ENCODE peak calls at places on chromosomes 5 and 9, in five cellular contexts. One of them, this sample, is unnamed.

GRCh38 chr5:173917788-173918786 is 29.9 kb downstream of the CPEB4 start:
- DNase-seq in CD8-positive, alpha-beta T cell: peak; percentile 56
- DNase-seq in SK-N-MC: peak; percentile 94
- DNase-seq in tibial nerve: no peak
- DNase-seq in GM23338: peak; percentile 88
- DNase-seq in this sample: peak; percentile 30

GRCh38 chr9:106697390-106697789 is 165.6 kb upstream of the ZNF462 start:
- DNase-seq in tibial nerve: no peak
- DNase-seq in CD8-positive, alpha-beta T cell: no peak
- DNase-seq in SK-N-MC: no peak
- DNase-seq in GM23338: peak; percentile 5
- DNase-seq in this sample: no peak

GRCh38 chr9:88957526-88957925 is 33.7 kb upstream of the S1PR3 start:
- DNase-seq in GM23338: no peak
- DNase-seq in tibial nerve: no peak
- DNase-seq in SK-N-MC: no peak
- DNase-seq in CD8-positive, alpha-beta T cell: no peak
- DNase-seq in this sample: no peak

GRCh38 chr5:91101777-91102379 is 281.2 kb downstream of the ARRDC3 start:
- DNase-seq in SK-N-MC: peak; percentile 81
- DNase-seq in GM23338: peak; percentile 91
- DNase-seq in CD8-positive, alpha-beta T cell: peak; percentile 46
- DNase-seq in tibial nerve: peak; percentile 56
- DNase-seq in this sample: peak; percentile 35

GRCh38 chr9:127158995-127159801 is 36.8 kb upstream of the ANGPTL2 start:
- DNase-seq in GM23338: peak; percentile 70
- DNase-seq in SK-N-MC: no peak
- DNase-seq in tibial nerve: peak; percentile 57
- DNase-seq in CD8-positive, alpha-beta T cell: no peak
- DNase-seq in this sample: peak; percentile 80

GRCh38 chr9:101758300-101758930 is 20.0 kb upstream of the GRIN3A start:
- DNase-seq in SK-N-MC: no peak
- DNase-seq in CD8-positive, alpha-beta T cell: no peak
- DNase-seq in tibial nerve: no peak
- DNase-seq in GM23338: no peak
- DNase-seq in this sample: no peak

GRCh38 chr5:135443329-135443960 is 3.7 kb downstream of the DCANP1 start:
- DNase-seq in SK-N-MC: no peak
- DNase-seq in GM23338: no peak
- DNase-seq in CD8-positive, alpha-beta T cell: no peak
- DNase-seq in tibial nerve: no peak
- DNase-seq in this sample: no peak

GRCh38 chr5:137206030-137206715 is 293.0 kb downstream of the SPOCK1 start:
- DNase-seq in SK-N-MC: no peak
- DNase-seq in GM23338: no peak
- DNase-seq in tibial nerve: no peak
- DNase-seq in CD8-positive, alpha-beta T cell: no peak
- DNase-seq in this sample: no peak

GRCh38 chr9:124553738-124554137 is 46.5 kb upstream of the NR5A1 start:
- DNase-seq in GM23338: no peak
- DNase-seq in tibial nerve: no peak
- DNase-seq in CD8-positive, alpha-beta T cell: no peak
- DNase-seq in SK-N-MC: no peak
- DNase-seq in this sample: no peak

GRCh38 chr5:132209131-132209530 is 18.5 kb downstream of the P4HA2 start:
- DNase-seq in tibial nerve: no peak
- DNase-seq in SK-N-MC: no peak
- DNase-seq in GM23338: no peak
- DNase-seq in CD8-positive, alpha-beta T cell: no peak
- DNase-seq in this sample: no peak

GRCh38 chr9:96644137-96644536 is 11.0 kb downstream of the PRXL2C start:
- DNase-seq in CD8-positive, alpha-beta T cell: no peak
- DNase-seq in SK-N-MC: no peak
- DNase-seq in GM23338: no peak
- DNase-seq in tibial nerve: no peak
- DNase-seq in this sample: no peak

GRCh38 chr5:179405426-179406030 is 60.3 kb upstream of the ADAMTS2 start:
- DNase-seq in CD8-positive, alpha-beta T cell: no peak
- DNase-seq in GM23338: no peak
- DNase-seq in tibial nerve: no peak
- DNase-seq in SK-N-MC: no peak
- DNase-seq in this sample: no peak

GRCh38 chr5:97094579-97095317 is 47.7 kb downstream of the LIX1 start:
- DNase-seq in SK-N-MC: no peak
- DNase-seq in tibial nerve: no peak
- DNase-seq in CD8-positive, alpha-beta T cell: no peak
- DNase-seq in GM23338: no peak
- DNase-seq in this sample: no peak

GRCh38 chr9:82081507-82081906 is 92.9 kb downstream of the SPATA31D1 start:
- DNase-seq in tibial nerve: no peak
- DNase-seq in CD8-positive, alpha-beta T cell: no peak
- DNase-seq in SK-N-MC: no peak
- DNase-seq in GM23338: no peak
- DNase-seq in this sample: no peak

GRCh38 chr5:113652161-113652560 is 138.7 kb downstream of the YTHDC2 start:
- DNase-seq in SK-N-MC: no peak
- DNase-seq in GM23338: no peak
- DNase-seq in tibial nerve: no peak
- DNase-seq in CD8-positive, alpha-beta T cell: no peak
- DNase-seq in this sample: no peak

GRCh38 chr9:134858051-134858841 is 22.4 kb upstream of the FCN2 start:
- DNase-seq in CD8-positive, alpha-beta T cell: no peak
- DNase-seq in GM23338: no peak
- DNase-seq in SK-N-MC: no peak
- DNase-seq in tibial nerve: no peak
- DNase-seq in this sample: no peak

GRCh38 chr5:125411163-125412050 is 665.0 kb upstream of the ZNF608 start:
- DNase-seq in tibial nerve: peak; percentile 13
- DNase-seq in GM23338: peak; percentile 33
- DNase-seq in CD8-positive, alpha-beta T cell: no peak
- DNase-seq in SK-N-MC: no peak
- DNase-seq in this sample: no peak

GRCh38 chr9:25225938-25226760 is 452.1 kb downstream of the TUSC1 start:
- DNase-seq in SK-N-MC: no peak
- DNase-seq in GM23338: no peak
- DNase-seq in CD8-positive, alpha-beta T cell: no peak
- DNase-seq in tibial nerve: no peak
- DNase-seq in this sample: no peak

GRCh38 chr9:136689108-136689460 is 1.8 kb upstream of the AGPAT2 start:
- DNase-seq in GM23338: no peak
- DNase-seq in SK-N-MC: no peak
- DNase-seq in CD8-positive, alpha-beta T cell: no peak
- DNase-seq in tibial nerve: no peak
- DNase-seq in this sample: no peak

GRCh38 chr5:40877371-40877988 is 31.8 kb upstream of the C7 start:
- DNase-seq in SK-N-MC: no peak
- DNase-seq in GM23338: no peak
- DNase-seq in CD8-positive, alpha-beta T cell: no peak
- DNase-seq in tibial nerve: no peak
- DNase-seq in this sample: no peak

GRCh38 chr5:178246736-178247135 is 14.1 kb upstream of the PHYKPL start:
- DNase-seq in SK-N-MC: no peak
- DNase-seq in tibial nerve: no peak
- DNase-seq in CD8-positive, alpha-beta T cell: no peak
- DNase-seq in GM23338: no peak
- DNase-seq in this sample: no peak

GRCh38 chr9:107948086-107948485 is 458.5 kb upstream of the KLF4 start:
- DNase-seq in CD8-positive, alpha-beta T cell: no peak
- DNase-seq in tibial nerve: no peak
- DNase-seq in GM23338: no peak
- DNase-seq in SK-N-MC: no peak
- DNase-seq in this sample: no peak

GRCh38 chr5:76691470-76692273 is 24.3 kb upstream of the F2R start:
- DNase-seq in tibial nerve: no peak
- DNase-seq in CD8-positive, alpha-beta T cell: no peak
- DNase-seq in SK-N-MC: no peak
- DNase-seq in GM23338: no peak
- DNase-seq in this sample: no peak

GRCh38 chr5:100595152-100595811 is 60.1 kb downstream of the FAM174A start:
- DNase-seq in CD8-positive, alpha-beta T cell: no peak
- DNase-seq in SK-N-MC: no peak
- DNase-seq in tibial nerve: no peak
- DNase-seq in GM23338: no peak
- DNase-seq in this sample: no peak

GRCh38 chr5:112576298-112576925 is 157.3 kb upstream of the EPB41L4A start:
- DNase-seq in GM23338: no peak
- DNase-seq in tibial nerve: no peak
- DNase-seq in SK-N-MC: no peak
- DNase-seq in CD8-positive, alpha-beta T cell: no peak
- DNase-seq in this sample: no peak

GRCh38 chr5:74206571-74207550 is 433.7 kb downstream of the ENC1 start:
- DNase-seq in CD8-positive, alpha-beta T cell: no peak
- DNase-seq in SK-N-MC: no peak
- DNase-seq in tibial nerve: peak; percentile 30
- DNase-seq in GM23338: peak; percentile 38
- DNase-seq in this sample: no peak

GRCh38 chr5:180456792-180457191 is 37.4 kb upstream of the CNOT6 start:
- DNase-seq in tibial nerve: no peak
- DNase-seq in SK-N-MC: no peak
- DNase-seq in GM23338: no peak
- DNase-seq in CD8-positive, alpha-beta T cell: no peak
- DNase-seq in this sample: no peak

GRCh38 chr5:75460532-75460931 is 50.9 kb downstream of the CERT1 start:
- DNase-seq in GM23338: no peak
- DNase-seq in CD8-positive, alpha-beta T cell: no peak
- DNase-seq in SK-N-MC: no peak
- DNase-seq in tibial nerve: no peak
- DNase-seq in this sample: no peak

GRCh38 chr9:119009253-119009652 is 360.0 kb downstream of the BRINP1 start:
- DNase-seq in CD8-positive, alpha-beta T cell: no peak
- DNase-seq in tibial nerve: no peak
- DNase-seq in GM23338: peak; percentile 6
- DNase-seq in SK-N-MC: no peak
- DNase-seq in this sample: no peak

GRCh38 chr9:114551750-114552685 is 35.6 kb upstream of the ATP6V1G1 start:
- DNase-seq in CD8-positive, alpha-beta T cell: no peak
- DNase-seq in tibial nerve: no peak
- DNase-seq in SK-N-MC: no peak
- DNase-seq in GM23338: no peak
- DNase-seq in this sample: no peak
- H3K27ac ChIP-seq in CD8-positive, alpha-beta T cell: no peak overlapping the region
- H3K27ac ChIP-seq in tibial nerve: no peak overlapping the region
- H3K27ac ChIP-seq in SK-N-MC: no peak overlapping the region
- H3K27ac ChIP-seq in GM23338: no peak overlapping the region
- H3K27ac ChIP-seq in this sample: no peak overlapping the region

DNA sequence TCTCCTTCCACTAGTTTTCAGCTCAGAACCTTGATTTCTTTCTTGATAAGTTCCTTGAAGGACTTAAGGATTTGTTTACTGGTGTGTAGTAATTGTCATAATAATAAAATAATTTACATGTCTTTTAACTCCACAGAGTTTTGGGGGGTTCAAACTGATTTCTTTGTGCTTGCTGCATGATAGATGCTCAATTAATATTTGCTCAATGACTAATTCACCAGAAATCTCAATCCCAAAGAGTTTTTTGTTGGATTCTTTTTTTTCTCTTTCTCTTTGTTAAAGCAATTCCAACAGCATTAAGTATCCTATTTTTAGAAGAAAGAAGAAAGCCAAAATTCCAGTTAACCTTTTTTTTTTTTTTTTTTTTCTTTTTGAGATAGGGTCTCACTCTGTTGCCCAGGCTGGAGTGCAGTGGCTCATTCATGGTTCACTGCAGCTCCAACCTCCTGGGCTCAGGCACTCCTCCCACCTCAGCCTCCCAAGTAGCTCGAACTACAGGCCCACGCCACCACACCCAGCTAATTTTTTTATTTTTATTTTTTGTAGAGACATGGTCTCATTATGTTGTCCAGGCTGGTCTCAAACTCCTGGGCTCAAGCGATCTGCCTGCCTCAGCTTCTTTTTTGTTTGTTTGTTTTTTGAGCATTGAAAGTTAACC is 10.8 kb downstream of the FAF2 start:
- DNase-seq in CD8-positive, alpha-beta T cell: no peak
- DNase-seq in SK-N-MC: no peak
- DNase-seq in tibial nerve: no peak
- DNase-seq in GM23338: no peak
- DNase-seq in this sample: no peak
- H3K27ac ChIP-seq in CD8-positive, alpha-beta T cell: no peak overlapping the region
- H3K27ac ChIP-seq in SK-N-MC: no peak overlapping the region
- H3K27ac ChIP-seq in tibial nerve: peak overlapping the region; percentile 4
- H3K27ac ChIP-seq in GM23338: no peak overlapping the region
- H3K27ac ChIP-seq in this sample: no peak overlapping the region

GRCh38 chr5:161134123-161134522 is 282.1 kb upstream of the ATP10B start:
- DNase-seq in SK-N-MC: no peak
- DNase-seq in CD8-positive, alpha-beta T cell: no peak
- DNase-seq in tibial nerve: no peak
- DNase-seq in GM23338: no peak
- DNase-seq in this sample: no peak

GRCh38 chr5:161138751-161139455 is 286.9 kb upstream of the ATP10B start:
- DNase-seq in tibial nerve: no peak
- DNase-seq in CD8-positive, alpha-beta T cell: no peak
- DNase-seq in SK-N-MC: no peak
- DNase-seq in GM23338: no peak
- DNase-seq in this sample: no peak
- H3K27ac ChIP-seq in tibial nerve: no peak overlapping the region
- H3K27ac ChIP-seq in CD8-positive, alpha-beta T cell: no peak overlapping the region
- H3K27ac ChIP-seq in SK-N-MC: no peak overlapping the region
- H3K27ac ChIP-seq in GM23338: no peak overlapping the region
- H3K27ac ChIP-seq in this sample: no peak overlapping the region

DNA sequence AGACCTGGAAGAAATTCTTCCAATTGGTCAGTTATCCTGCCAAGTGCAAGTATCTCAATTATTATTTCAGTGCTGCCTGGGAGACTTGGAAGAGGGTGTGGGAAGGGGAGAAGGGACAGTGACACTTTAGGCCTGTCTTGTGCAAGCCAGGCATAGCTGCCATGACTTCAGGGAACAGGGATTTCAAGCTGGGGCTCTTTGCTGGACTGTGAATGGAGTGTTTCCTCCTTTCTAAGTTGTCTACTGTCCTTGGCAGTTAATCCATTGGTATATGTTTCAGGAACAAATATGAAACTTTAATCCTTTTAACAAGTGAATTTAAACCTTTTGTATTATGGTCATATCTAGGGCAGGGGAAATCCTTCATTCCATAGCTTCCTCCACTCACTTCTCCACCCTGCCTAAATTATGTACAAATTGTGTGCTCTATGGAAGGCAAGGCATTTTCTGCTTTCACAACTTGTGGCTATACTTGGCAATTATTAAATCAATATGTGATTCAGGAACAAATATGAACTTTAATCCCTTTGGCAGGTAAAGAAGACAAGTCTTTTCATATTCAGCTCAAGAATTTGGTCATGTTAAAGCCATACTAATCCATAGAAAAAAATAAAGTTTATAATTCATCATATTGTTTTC is 72.7 kb upstream of the IL33 start:
- DNase-seq in GM23338: no peak
- DNase-seq in CD8-positive, alpha-beta T cell: no peak
- DNase-seq in tibial nerve: no peak
- DNase-seq in SK-N-MC: no peak
- DNase-seq in this sample: no peak
- H3K27ac ChIP-seq in GM23338: no peak overlapping the region
- H3K27ac ChIP-seq in CD8-positive, alpha-beta T cell: no peak overlapping the region
- H3K27ac ChIP-seq in tibial nerve: no peak overlapping the region
- H3K27ac ChIP-seq in SK-N-MC: no peak overlapping the region
- H3K27ac ChIP-seq in this sample: no peak overlapping the region

This sample was measured in substantia nigra.